ENCODE peak calls at places on chromosomes 11 and 22, in ten cellular contexts. One of them, this sample, is unnamed.

GRCh38 chr11:72004515-72005346 is 6.0 kb downstream of the IL18BP start:
- DNase-seq in A549: no peak
- DNase-seq in fibroblast of lung: no peak
- DNase-seq in prostate gland: no peak
- DNase-seq in neuronal stem cell: no peak
- DNase-seq in pancreas: no peak
- DNase-seq in uterus: no peak
- DNase-seq in colonic mucosa: no peak
- DNase-seq in tibial nerve: no peak
- DNase-seq in kidney: no peak
- DNase-seq in this sample: no peak

GRCh38 chr22:18012528-18012927 is 11.8 kb downstream of the MICAL3 start:
- DNase-seq in neuronal stem cell: no peak
- DNase-seq in tibial nerve: no peak
- DNase-seq in pancreas: no peak
- DNase-seq in colonic mucosa: no peak
- DNase-seq in kidney: no peak
- DNase-seq in prostate gland: no peak
- DNase-seq in A549: no peak
- DNase-seq in uterus: no peak
- DNase-seq in fibroblast of lung: no peak
- DNase-seq in this sample: no peak

GRCh38 chr11:64629796-64630562 is 39.0 kb downstream of the SLC22A12 start:
- DNase-seq in fibroblast of lung: no peak
- DNase-seq in pancreas: peak; percentile 54
- DNase-seq in tibial nerve: no peak
- DNase-seq in neuronal stem cell: no peak
- DNase-seq in uterus: peak; percentile 62
- DNase-seq in prostate gland: no peak
- DNase-seq in A549: no peak
- DNase-seq in kidney: no peak
- DNase-seq in colonic mucosa: no peak
- DNase-seq in this sample: no peak

GRCh38 chr11:78228467-78228866 is 39.7 kb downstream of the USP35 start:
- DNase-seq in pancreas: no peak
- DNase-seq in neuronal stem cell: peak; percentile 27
- DNase-seq in tibial nerve: peak; percentile 63
- DNase-seq in prostate gland: no peak
- DNase-seq in A549: peak; percentile 51
- DNase-seq in fibroblast of lung: peak; percentile 65
- DNase-seq in uterus: no peak
- DNase-seq in kidney: no peak
- DNase-seq in colonic mucosa: peak; percentile 44
- DNase-seq in this sample: no peak

GRCh38 chr11:11563193-11563592 is 58.6 kb downstream of the GALNT18 start:
- DNase-seq in pancreas: no peak
- DNase-seq in tibial nerve: no peak
- DNase-seq in prostate gland: no peak
- DNase-seq in uterus: no peak
- DNase-seq in colonic mucosa: no peak
- DNase-seq in neuronal stem cell: no peak
- DNase-seq in kidney: no peak
- DNase-seq in fibroblast of lung: no peak
- DNase-seq in A549: no peak
- DNase-seq in this sample: no peak

GRCh38 chr11:65782816-65783228 is 2.0 kb upstream of the AP5B1 start:
- DNase-seq in fibroblast of lung: no peak
- DNase-seq in pancreas: no peak
- DNase-seq in neuronal stem cell: no peak
- DNase-seq in kidney: peak; percentile 74
- DNase-seq in tibial nerve: no peak
- DNase-seq in prostate gland: no peak
- DNase-seq in uterus: no peak
- DNase-seq in colonic mucosa: no peak
- DNase-seq in A549: no peak
- DNase-seq in this sample: no peak

GRCh38 chr22:45185718-45186511 is 22.2 kb downstream of the NUP50 start:
- DNase-seq in fibroblast of lung: no peak
- DNase-seq in A549: no peak
- DNase-seq in tibial nerve: no peak
- DNase-seq in uterus: no peak
- DNase-seq in neuronal stem cell: no peak
- DNase-seq in colonic mucosa: no peak
- DNase-seq in pancreas: no peak
- DNase-seq in prostate gland: no peak
- DNase-seq in kidney: no peak
- DNase-seq in this sample: no peak

GRCh38 chr11:13944016-13944415 is 18.5 kb upstream of the SPON1 start:
- DNase-seq in fibroblast of lung: no peak
- DNase-seq in uterus: no peak
- DNase-seq in tibial nerve: no peak
- DNase-seq in pancreas: no peak
- DNase-seq in colonic mucosa: no peak
- DNase-seq in prostate gland: no peak
- DNase-seq in kidney: no peak
- DNase-seq in A549: no peak
- DNase-seq in neuronal stem cell: no peak
- DNase-seq in this sample: no peak

GRCh38 chr11:88979641-88980040 is 86.1 kb downstream of the GRM5 start:
- DNase-seq in uterus: no peak
- DNase-seq in fibroblast of lung: peak; percentile 1
- DNase-seq in pancreas: no peak
- DNase-seq in neuronal stem cell: no peak
- DNase-seq in A549: no peak
- DNase-seq in kidney: no peak
- DNase-seq in prostate gland: no peak
- DNase-seq in colonic mucosa: no peak
- DNase-seq in tibial nerve: no peak
- DNase-seq in this sample: no peak

GRCh38 chr11:47412152-47412746 is 3.9 kb downstream of the SLC39A13 start:
- DNase-seq in colonic mucosa: peak; percentile 52
- DNase-seq in neuronal stem cell: no peak
- DNase-seq in fibroblast of lung: peak; percentile 32
- DNase-seq in uterus: no peak
- DNase-seq in prostate gland: no peak
- DNase-seq in pancreas: peak; percentile 35
- DNase-seq in kidney: peak; percentile 77
- DNase-seq in tibial nerve: no peak
- DNase-seq in A549: peak; percentile 75
- DNase-seq in this sample: peak; percentile 54

GRCh38 chr22:43945632-43946390 is 9.4 kb upstream of the SAMM50 start:
- DNase-seq in colonic mucosa: peak; percentile 63
- DNase-seq in pancreas: peak; percentile 33
- DNase-seq in uterus: peak; percentile 25
- DNase-seq in prostate gland: peak; percentile 31
- DNase-seq in tibial nerve: peak; percentile 55
- DNase-seq in fibroblast of lung: peak; percentile 58
- DNase-seq in A549: peak; percentile 72
- DNase-seq in neuronal stem cell: peak; percentile 36
- DNase-seq in kidney: no peak
- DNase-seq in this sample: peak; percentile 67

GRCh38 chr11:117827521-117828511 is 3.3 kb upstream of the FXYD2 start:
- DNase-seq in kidney: peak; percentile 93
- DNase-seq in tibial nerve: no peak
- DNase-seq in prostate gland: no peak
- DNase-seq in fibroblast of lung: no peak
- DNase-seq in neuronal stem cell: no peak
- DNase-seq in uterus: peak; percentile 14
- DNase-seq in A549: no peak
- DNase-seq in colonic mucosa: peak; percentile 14
- DNase-seq in pancreas: peak; percentile 21
- DNase-seq in this sample: peak; percentile 24

GRCh38 chr22:49177666-49178065 is 650.0 kb downstream of the BRD1 start:
- DNase-seq in kidney: peak; percentile 44
- DNase-seq in colonic mucosa: no peak
- DNase-seq in tibial nerve: no peak
- DNase-seq in fibroblast of lung: no peak
- DNase-seq in A549: no peak
- DNase-seq in pancreas: no peak
- DNase-seq in neuronal stem cell: no peak
- DNase-seq in prostate gland: no peak
- DNase-seq in uterus: no peak
- DNase-seq in this sample: no peak

GRCh38 chr22:49179175-49179574 is 648.5 kb downstream of the BRD1 start:
- DNase-seq in neuronal stem cell: no peak
- DNase-seq in colonic mucosa: no peak
- DNase-seq in prostate gland: no peak
- DNase-seq in fibroblast of lung: no peak
- DNase-seq in uterus: no peak
- DNase-seq in pancreas: no peak
- DNase-seq in tibial nerve: no peak
- DNase-seq in kidney: peak; percentile 31
- DNase-seq in A549: no peak
- DNase-seq in this sample: no peak

GRCh38 chr22:49179886-49180682 is 647.6 kb downstream of the BRD1 start:
- DNase-seq in A549: no peak
- DNase-seq in pancreas: no peak
- DNase-seq in neuronal stem cell: no peak
- DNase-seq in fibroblast of lung: no peak
- DNase-seq in prostate gland: no peak
- DNase-seq in colonic mucosa: no peak
- DNase-seq in tibial nerve: no peak
- DNase-seq in kidney: peak; percentile 46
- DNase-seq in uterus: no peak
- DNase-seq in this sample: no peak

GRCh38 chr22:49178246-49179005 is 649.2 kb downstream of the BRD1 start:
- DNase-seq in tibial nerve: no peak
- DNase-seq in uterus: no peak
- DNase-seq in A549: no peak
- DNase-seq in kidney: peak; percentile 66
- DNase-seq in neuronal stem cell: no peak
- DNase-seq in fibroblast of lung: no peak
- DNase-seq in pancreas: no peak
- DNase-seq in prostate gland: no peak
- DNase-seq in colonic mucosa: no peak
- DNase-seq in this sample: no peak

DNA sequence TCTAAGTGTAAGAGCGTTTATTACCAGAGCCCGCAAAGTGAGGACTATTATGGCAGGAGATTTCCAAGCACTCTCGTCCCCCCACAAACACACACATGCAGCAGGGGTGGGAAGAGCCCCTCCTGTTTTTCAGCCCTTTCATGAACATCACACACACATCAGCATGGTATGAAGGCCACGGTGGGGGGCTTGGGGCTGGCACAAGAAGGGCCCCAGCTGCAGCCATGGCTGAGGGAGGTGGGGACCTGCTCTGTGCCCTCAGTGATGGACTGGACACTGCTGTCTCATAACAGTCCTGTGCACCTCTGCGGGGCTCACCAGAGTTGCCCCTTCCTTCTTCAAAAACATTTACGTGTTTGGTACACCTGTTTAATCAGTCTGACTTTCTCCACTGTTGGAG is 650.7 kb downstream of the BRD1 start:
- DNase-seq in prostate gland: no peak
- DNase-seq in uterus: no peak
- DNase-seq in pancreas: no peak
- DNase-seq in colonic mucosa: no peak
- DNase-seq in tibial nerve: no peak
- DNase-seq in neuronal stem cell: no peak
- DNase-seq in A549: no peak
- DNase-seq in fibroblast of lung: no peak
- DNase-seq in kidney: peak; percentile 63
- DNase-seq in this sample: no peak
- H3K9me3 ChIP-seq in prostate gland: no peaks in the 10 kb centered on the region
- H3K9me3 ChIP-seq in uterus: no peaks in the 10 kb centered on the region
- H3K9me3 ChIP-seq in pancreas: no peaks in the 10 kb centered on the region
- H3K9me3 ChIP-seq in colonic mucosa: no peaks in the 10 kb centered on the region
- H3K9me3 ChIP-seq in tibial nerve: no peaks in the 10 kb centered on the region
- H3K9me3 ChIP-seq in neuronal stem cell: no peaks in the 10 kb centered on the region
- H3K9me3 ChIP-seq in A549: no peaks in the 10 kb centered on the region
- H3K9me3 ChIP-seq in fibroblast of lung: no peaks in the 10 kb centered on the region
- H3K9me3 ChIP-seq in kidney: no peaks in the 10 kb centered on the region
- H3K9me3 ChIP-seq in this sample: no peaks in the 10 kb centered on the region

GRCh38 chr11:17768547-17768946 is 34.0 kb downstream of the KCNC1 start:
- DNase-seq in colonic mucosa: no peak
- DNase-seq in uterus: no peak
- DNase-seq in A549: no peak
- DNase-seq in tibial nerve: no peak
- DNase-seq in neuronal stem cell: no peak
- DNase-seq in fibroblast of lung: no peak
- DNase-seq in pancreas: no peak
- DNase-seq in kidney: peak; percentile 32
- DNase-seq in prostate gland: no peak
- DNase-seq in this sample: no peak
- H3K9me3 ChIP-seq in colonic mucosa: no peaks in the 10 kb centered on the region
- H3K9me3 ChIP-seq in uterus: no peaks in the 10 kb centered on the region
- H3K9me3 ChIP-seq in A549: no peaks in the 10 kb centered on the region
- H3K9me3 ChIP-seq in tibial nerve: no peaks in the 10 kb centered on the region
- H3K9me3 ChIP-seq in neuronal stem cell: no peaks in the 10 kb centered on the region
- H3K9me3 ChIP-seq in fibroblast of lung: no peaks in the 10 kb centered on the region
- H3K9me3 ChIP-seq in pancreas: no peaks in the 10 kb centered on the region
- H3K9me3 ChIP-seq in kidney: no peaks in the 10 kb centered on the region
- H3K9me3 ChIP-seq in prostate gland: no peaks in the 10 kb centered on the region
- H3K9me3 ChIP-seq in this sample: no peaks in the 10 kb centered on the region

DNA sequence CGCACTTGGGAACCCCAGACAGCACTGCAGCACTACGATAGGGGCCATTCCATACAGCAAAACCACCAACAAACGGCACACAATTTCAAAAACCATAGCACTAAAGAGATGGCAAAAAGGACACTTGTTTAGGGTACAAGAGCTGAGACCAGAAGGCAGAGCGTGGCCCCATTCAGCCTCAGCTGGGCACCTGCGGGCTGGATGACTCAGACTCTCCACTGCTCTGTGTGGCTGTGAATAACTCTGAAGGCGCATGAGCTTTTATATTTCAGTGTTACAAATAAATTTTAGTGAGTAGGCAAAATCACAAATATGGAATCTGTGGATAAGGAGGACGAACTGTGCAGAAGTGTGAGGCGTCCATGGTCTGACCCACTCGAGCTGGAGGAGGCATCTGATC is 325.8 kb downstream of the SHANK2 start:
- DNase-seq in tibial nerve: no peak
- DNase-seq in pancreas: no peak
- DNase-seq in prostate gland: no peak
- DNase-seq in colonic mucosa: no peak
- DNase-seq in kidney: no peak
- DNase-seq in fibroblast of lung: no peak
- DNase-seq in neuronal stem cell: no peak
- DNase-seq in A549: no peak
- DNase-seq in uterus: no peak
- DNase-seq in this sample: no peak
- H3K9me3 ChIP-seq in tibial nerve: no peaks in the 10 kb centered on the region
- H3K9me3 ChIP-seq in pancreas: no peaks in the 10 kb centered on the region
- H3K9me3 ChIP-seq in prostate gland: no peaks in the 10 kb centered on the region
- H3K9me3 ChIP-seq in colonic mucosa: no peaks in the 10 kb centered on the region
- H3K9me3 ChIP-seq in kidney: peaks cover 8% of the 10 kb centered on the region
- H3K9me3 ChIP-seq in fibroblast of lung: no peaks in the 10 kb centered on the region
- H3K9me3 ChIP-seq in neuronal stem cell: peaks cover 4% of the 10 kb centered on the region
- H3K9me3 ChIP-seq in A549: peaks cover 23% of the 10 kb centered on the region
- H3K9me3 ChIP-seq in uterus: no peaks in the 10 kb centered on the region
- H3K9me3 ChIP-seq in this sample: peaks cover 9% of the 10 kb centered on the region

DNA sequence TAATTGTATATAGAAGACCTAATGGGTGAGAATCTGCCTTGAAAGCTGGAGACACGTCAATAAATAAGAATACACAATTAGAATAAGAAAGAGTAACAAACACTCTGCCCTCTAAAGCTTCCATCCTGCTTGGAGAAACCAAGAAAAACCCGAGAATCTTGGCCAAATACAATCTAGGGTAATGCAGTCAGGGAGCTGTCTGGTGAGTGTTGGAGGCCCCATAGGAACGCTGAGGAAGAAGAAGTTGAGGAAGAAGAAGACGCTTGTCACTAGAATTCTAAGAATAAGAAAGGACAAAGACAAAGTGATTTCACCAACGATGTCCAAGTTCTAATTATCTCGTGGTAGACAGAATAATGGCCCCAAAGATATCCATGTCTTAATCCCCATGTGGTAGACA is 4485.9 kb upstream of the OR11H1 start:
- DNase-seq in kidney: no peak
- DNase-seq in A549: no peak
- DNase-seq in uterus: no peak
- DNase-seq in pancreas: no peak
- DNase-seq in fibroblast of lung: no peak
- DNase-seq in colonic mucosa: no peak
- DNase-seq in prostate gland: no peak
- DNase-seq in neuronal stem cell: no peak
- DNase-seq in tibial nerve: no peak
- DNase-seq in this sample: no peak
- H3K9me3 ChIP-seq in kidney: peaks cover 25% of the 10 kb centered on the region
- H3K9me3 ChIP-seq in A549: peaks cover 30% of the 10 kb centered on the region
- H3K9me3 ChIP-seq in uterus: no peaks in the 10 kb centered on the region
- H3K9me3 ChIP-seq in pancreas: no peaks in the 10 kb centered on the region
- H3K9me3 ChIP-seq in fibroblast of lung: peaks cover 2% of the 10 kb centered on the region
- H3K9me3 ChIP-seq in colonic mucosa: peaks cover 5% of the 10 kb centered on the region
- H3K9me3 ChIP-seq in prostate gland: peaks cover 6% of the 10 kb centered on the region
- H3K9me3 ChIP-seq in neuronal stem cell: peaks cover 6% of the 10 kb centered on the region
- H3K9me3 ChIP-seq in tibial nerve: no peaks in the 10 kb centered on the region
- H3K9me3 ChIP-seq in this sample: peaks cover 24% of the 10 kb centered on the region

This sample was measured in stomach.